ENCODE peak calls at places on chromosomes 7 and 10, in ten cellular contexts. L is CD8-positive, alpha-beta T cell; S is HCT116; U is natural killer cell; N is ovary; M is foreskin fibroblast; Y is upper lobe of right lung; T is body of pancreas; R is astrocyte of the spinal cord; J is GM12865. X is an unnamed sample.

GRCh38 chr7:81361769-81362168 is 408.1 kb downstream of the HGF start:
- DNase-seq in L (no peak), S (no peak), U (no peak), N (no peak), M (peak), Y (no peak), T (no peak), R (peak), J (no peak), X (no peak)

GRCh38 chr10:116118851-116119250 is 154.2 kb downstream of the GFRA1 start:
- DNase-seq in L (no peak), S (no peak), U (no peak), N (no peak), M (no peak), Y (no peak), T (no peak), R (no peak), J (no peak), X (no peak)

GRCh38 chr7:132836746-132837145 is 245.1 kb downstream of the CHCHD3 start:
- DNase-seq in L (no peak), S (no peak), U (no peak), N (no peak), M (peak), Y (no peak), T (no peak), R (peak), J (no peak), X (no peak)

GRCh38 chr7:36216063-36216684 is 63.1 kb downstream of the EEPD1 start:
- DNase-seq in L (no peak), S (no peak), U (no peak), N (no peak), M (peak), Y (no peak), T (no peak), R (peak), J (no peak), X (no peak)

GRCh38 chr10:132384618-132385510 is 12.1 kb upstream of the PWWP2B start:
- DNase-seq in L (no peak), S (no peak), U (no peak), N (peak), M (no peak), Y (peak), T (no peak), R (no peak), J (no peak), X (no peak)

GRCh38 chr10:50614444-50615137 is 9.2 kb downstream of the SGMS1 start:
- DNase-seq in L (no peak), S (peak), U (no peak), N (no peak), M (no peak), Y (no peak), T (peak), R (no peak), J (peak), X (no peak)

GRCh38 chr7:136303162-136303561 is 326.0 kb upstream of the MTPN start:
- DNase-seq in L (no peak), S (no peak), U (no peak), N (no peak), M (no peak), Y (no peak), T (no peak), R (peak), J (no peak), X (no peak)

GRCh38 chr7:88281729-88282128 is 25.0 kb downstream of the STEAP4 start:
- DNase-seq in L (no peak), S (no peak), U (no peak), N (no peak), M (no peak), Y (no peak), T (no peak), R (no peak), J (no peak), X (no peak)

GRCh38 chr7:28724563-28724962 is 233.6 kb downstream of the TRIL start:
- DNase-seq in L (no peak), S (no peak), U (no peak), N (no peak), M (no peak), Y (no peak), T (no peak), R (no peak), J (no peak), X (no peak)

GRCh38 chr7:141617280-141617679 is 66.1 kb downstream of the AGK start:
- DNase-seq in L (no peak), S (no peak), U (no peak), N (no peak), M (peak), Y (no peak), T (no peak), R (no peak), J (no peak), X (no peak)

GRCh38 chr10:52883996-52884871 is 111.7 kb upstream of the MBL2 start:
- DNase-seq in L (no peak), S (peak), U (no peak), N (no peak), M (peak), Y (no peak), T (peak), R (peak), J (peak), X (peak)

GRCh38 chr7:103432713-103433112 is 13.3 kb downstream of the SLC26A5 start:
- DNase-seq in L (no peak), S (no peak), U (no peak), N (no peak), M (no peak), Y (no peak), T (no peak), R (no peak), J (peak), X (no peak)

GRCh38 chr10:26714816-26715487 is 17.5 kb downstream of the PDSS1 start:
- DNase-seq in L (no peak), S (no peak), U (no peak), N (no peak), M (no peak), Y (no peak), T (no peak), R (no peak), J (no peak), X (no peak)

GRCh38 chr10:12262278-12262981 is 66.4 kb downstream of the CDC123 start:
- DNase-seq in L (no peak), S (no peak), U (peak), N (no peak), M (no peak), Y (no peak), T (no peak), R (no peak), J (peak), X (no peak)

GRCh38 chr10:32379314-32379949 is 32.5 kb upstream of the EPC1 start:
- DNase-seq in L (no peak), S (peak), U (no peak), N (no peak), M (peak), Y (no peak), T (no peak), R (peak), J (peak), X (no peak)

GRCh38 chr7:77222819-77223218 is 23.2 kb upstream of the FGL2 start:
- DNase-seq in L (no peak), S (no peak), U (no peak), N (no peak), M (no peak), Y (no peak), T (no peak), R (no peak), J (no peak), X (no peak)

GRCh38 chr10:71247306-71247705 is 34.9 kb downstream of the UNC5B start:
- DNase-seq in L (no peak), S (no peak), U (no peak), N (no peak), M (no peak), Y (no peak), T (no peak), R (no peak), J (no peak), X (no peak)

GRCh38 chr10:11697718-11698527 is 44.3 kb upstream of the ECHDC3 start:
- DNase-seq in L (no peak), S (no peak), U (no peak), N (no peak), M (no peak), Y (no peak), T (no peak), R (no peak), J (peak), X (no peak)

GRCh38 chr10:97356318-97356914 is 21.9 kb upstream of the FRAT2 start:
- DNase-seq in L (peak), S (no peak), U (peak), N (no peak), M (peak), Y (no peak), T (no peak), R (no peak), J (no peak), X (no peak)

GRCh38 chr7:112668561-112668960 is 121.6 kb downstream of the TMEM168 start:
- DNase-seq in L (no peak), S (no peak), U (no peak), N (no peak), M (peak), Y (no peak), T (no peak), R (no peak), J (no peak), X (no peak)

GRCh38 chr7:25149844-25150243 is 24.8 kb upstream of the CYCS start:
- DNase-seq in L (no peak), S (no peak), U (no peak), N (no peak), M (no peak), Y (no peak), T (no peak), R (no peak), J (no peak), X (no peak)

GRCh38 chr10:58651040-58651439 is 138.4 kb downstream of the BICC1 start:
- DNase-seq in L (no peak), S (no peak), U (no peak), N (no peak), M (peak), Y (no peak), T (no peak), R (peak), J (no peak), X (no peak)

GRCh38 chr7:23261843-23262452 is 15.4 kb downstream of the GPNMB start:
- DNase-seq in L (peak), S (peak), U (no peak), N (peak), M (peak), Y (no peak), T (peak), R (peak), J (peak), X (no peak)

GRCh38 chr10:129893690-129894089 is 70.4 kb downstream of the EBF3 start:
- DNase-seq in L (no peak), S (no peak), U (no peak), N (no peak), M (no peak), Y (no peak), T (no peak), R (no peak), J (no peak), X (no peak)

GRCh38 chr7:31695856-31696255 is 8.8 kb downstream of the PPP1R17 start:
- DNase-seq in L (no peak), S (no peak), U (no peak), N (no peak), M (no peak), Y (no peak), T (no peak), R (no peak), J (peak), X (no peak)

GRCh38 chr10:52446391-52446790 is 132.3 kb downstream of the DKK1 start:
- DNase-seq in L (no peak), S (no peak), U (no peak), N (no peak), M (no peak), Y (no peak), T (no peak), R (no peak), J (no peak), X (no peak)

GRCh38 chr7:24741691-24742639 is 15.3 kb downstream of the GSDME start:
- DNase-seq in L (no peak), S (no peak), U (no peak), N (peak), M (peak), Y (no peak), T (no peak), R (peak), J (no peak), X (peak)

GRCh38 chr7:117716707-117717294 is 156.4 kb downstream of the CTTNBP2 start:
- DNase-seq in L (no peak), S (no peak), U (no peak), N (no peak), M (no peak), Y (no peak), T (peak), R (no peak), J (no peak), X (no peak)

GRCh38 chr7:29839302-29839701 is 33.0 kb downstream of the WIPF3 start:
- DNase-seq in L (no peak), S (no peak), U (no peak), N (peak), M (peak), Y (no peak), T (peak), R (peak), J (no peak), X (peak)

GRCh38 chr7:157278791-157279678 is 57.8 kb upstream of the DNAJB6 start:
- DNase-seq in L (no peak), S (no peak), U (no peak), N (peak), M (peak), Y (peak), T (peak), R (no peak), J (peak), X (no peak)

GRCh38 chr10:71933651-71934050 is 30.5 kb upstream of the CHST3 start:
- DNase-seq in L (no peak), S (no peak), U (no peak), N (no peak), M (no peak), Y (no peak), T (no peak), R (no peak), J (peak), X (no peak)

GRCh38 chr7:133339772-133340171 is 86.9 kb downstream of the EXOC4 start:
- DNase-seq in L (no peak), S (no peak), U (no peak), N (no peak), M (no peak), Y (no peak), T (no peak), R (no peak), J (peak), X (no peak)

GRCh38 chr10:124677871-124678565 is 66.2 kb downstream of the FAM53B start:
- DNase-seq in L (no peak), S (no peak), U (no peak), N (no peak), M (peak), Y (no peak), T (no peak), R (no peak), J (no peak), X (no peak)

GRCh38 chr7:110326966-110327365 is 764.0 kb upstream of the LRRN3 start:
- DNase-seq in L (no peak), S (no peak), U (no peak), N (no peak), M (no peak), Y (no peak), T (no peak), R (no peak), J (no peak), X (no peak)

GRCh38 chr10:84534168-84534567 is 205.8 kb downstream of the CCSER2 start:
- DNase-seq in L (no peak), S (no peak), U (no peak), N (no peak), M (no peak), Y (no peak), T (no peak), R (no peak), J (no peak), X (no peak)

GRCh38 chr10:126350216-126350992 is 37.9 kb downstream of the ADAM12 start:
- DNase-seq in L (no peak), S (peak), U (no peak), N (peak), M (peak), Y (no peak), T (no peak), R (peak), J (no peak), X (peak)

GRCh38 chr10:117217196-117217761 is 20.0 kb downstream of the KCNK18 start:
- DNase-seq in L (peak), S (no peak), U (no peak), N (peak), M (peak), Y (no peak), T (peak), R (no peak), J (peak), X (no peak)

DNA sequence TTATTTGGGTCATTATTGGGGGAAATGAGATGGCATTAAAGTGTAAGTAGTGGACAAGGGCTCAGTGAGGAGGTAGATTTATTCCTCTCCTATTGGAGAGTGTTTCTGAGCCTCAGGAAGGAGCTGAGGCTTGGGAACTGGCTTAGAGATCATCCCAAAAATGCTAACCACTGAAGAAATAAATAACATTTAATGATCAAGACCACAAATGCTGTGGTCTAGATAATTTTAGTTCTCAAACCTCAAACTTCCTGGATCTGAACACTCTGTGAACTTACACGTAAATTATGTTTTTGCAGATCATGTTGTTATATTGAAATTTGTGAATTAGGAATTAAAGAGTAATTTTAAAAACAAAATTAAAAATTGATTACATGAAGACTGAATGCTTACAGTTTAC is 27.3 kb downstream of the MDFIC start:
- DNase-seq in L (no peak), S (no peak), U (no peak), N (no peak), M (no peak), Y (no peak), T (no peak), R (peak), J (no peak), X (no peak)
- TF ChIP-seq CTCF in L (no peak), S (no peak), U (no peak), N (no peak), M (no peak), Y (no peak), T (no peak), R (no peak), J (no peak), X (no peak)

DNA sequence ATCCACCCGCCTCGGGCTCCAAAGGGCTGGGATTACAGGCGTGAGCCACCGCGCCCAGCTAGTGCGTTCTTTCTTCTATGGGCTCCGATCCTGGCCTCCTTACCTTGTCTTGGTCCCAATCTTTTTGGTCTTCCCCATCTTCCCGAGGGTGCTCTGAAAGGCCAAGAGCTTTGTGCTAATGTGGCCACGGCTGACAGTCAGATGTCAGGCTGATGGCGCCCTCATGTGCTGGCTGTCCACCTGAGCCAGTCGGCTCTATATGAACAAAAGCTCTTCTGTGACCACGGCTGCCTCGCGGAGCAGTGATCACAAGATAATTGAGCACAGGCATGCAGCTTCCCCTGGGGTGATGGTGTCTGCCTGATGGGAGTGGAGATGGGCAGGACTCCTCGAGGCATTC is 11.0 kb upstream of the AHCYL2 start:
- DNase-seq in L (no peak), S (no peak), U (no peak), N (no peak), M (peak), Y (no peak), T (no peak), R (no peak), J (peak), X (no peak)
- TF ChIP-seq CTCF in L (no peak), S (no peak), U (no peak), N (no peak), M (no peak), Y (no peak), T (no peak), R (no peak), J (peak), X (no peak)

GRCh38 chr7:155863721-155864151 is 51.5 kb upstream of the SHH start:
- DNase-seq in L (no peak), S (no peak), U (no peak), N (no peak), M (no peak), Y (no peak), T (no peak), R (no peak), J (no peak), X (no peak)

GRCh38 chr7:155864991-155865690 is 52.9 kb upstream of the SHH start:
- DNase-seq in L (peak), S (no peak), U (no peak), N (no peak), M (no peak), Y (no peak), T (no peak), R (no peak), J (no peak), X (no peak)

GRCh38 chr7:155862516-155863257 is 50.4 kb upstream of the SHH start:
- DNase-seq in L (peak), S (no peak), U (no peak), N (no peak), M (no peak), Y (no peak), T (no peak), R (no peak), J (no peak), X (no peak)

GRCh38 chr7:155865830-155866545 is 53.7 kb upstream of the SHH start:
- DNase-seq in L (peak), S (no peak), U (no peak), N (no peak), M (no peak), Y (no peak), T (no peak), R (no peak), J (no peak), X (no peak)

DNA sequence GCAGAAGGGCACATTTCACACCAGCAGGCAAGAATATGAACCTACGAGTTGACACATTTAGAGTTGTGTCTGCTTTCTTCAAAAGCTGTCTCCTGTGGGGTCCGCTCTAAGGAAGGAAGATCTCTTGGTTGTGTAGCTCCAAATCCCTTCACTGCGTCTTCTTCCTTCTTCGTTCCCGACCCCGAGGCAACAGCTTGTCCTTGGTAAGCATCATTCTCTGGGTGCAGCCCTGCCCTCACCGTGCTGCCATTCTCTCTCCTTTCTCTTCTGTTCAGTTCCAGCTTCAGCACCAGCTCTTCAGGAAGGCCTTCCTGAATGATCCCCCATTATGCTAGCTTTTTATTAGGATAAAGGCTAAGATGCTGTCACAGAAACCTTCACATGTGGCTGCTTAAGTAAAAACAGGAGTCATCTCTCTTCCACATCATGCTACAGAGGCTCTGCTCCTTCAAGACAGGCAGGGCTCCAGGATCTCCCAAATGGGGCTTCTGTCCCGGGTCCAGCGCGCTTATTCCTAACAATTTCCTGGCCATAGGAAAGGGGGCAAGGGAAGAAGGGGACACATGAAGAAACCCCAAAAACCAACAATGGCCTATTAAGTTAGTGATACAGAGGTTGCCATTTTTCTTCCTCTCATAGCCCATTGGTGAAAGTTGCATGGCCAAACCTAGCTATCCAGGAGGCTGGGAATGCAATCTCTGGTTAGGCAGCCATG is 52.2 kb upstream of the SHH start:
- DNase-seq in L (no peak), S (no peak), U (no peak), N (no peak), M (no peak), Y (no peak), T (no peak), R (no peak), J (no peak), X (no peak)
- TF ChIP-seq CTCF in L (no peak), S (no peak), U (no peak), N (no peak), M (no peak), Y (no peak), T (no peak), R (no peak), J (no peak), X (no peak)

GRCh38 chr10:118912961-118913360 is 116.6 kb upstream of the NANOS1 start:
- DNase-seq in L (no peak), S (no peak), U (no peak), N (no peak), M (no peak), Y (no peak), T (no peak), R (no peak), J (no peak), X (no peak)
- TF ChIP-seq CTCF in L (no peak), S (no peak), U (no peak), N (no peak), M (no peak), Y (no peak), T (no peak), R (no peak), J (no peak), X (no peak)

GRCh38 chr10:29465384-29465783 is 169.4 kb downstream of the SVIL start:
- DNase-seq in L (no peak), S (no peak), U (no peak), N (no peak), M (no peak), Y (no peak), T (no peak), R (no peak), J (no peak), X (no peak)
- TF ChIP-seq CTCF in L (no peak), S (no peak), U (no peak), N (no peak), M (peak), Y (no peak), T (no peak), R (peak), J (no peak), X (peak)

X was measured in AG04449.